ENCODE peak calls at places on chromosome 13, in six cellular contexts. E, C, T, U, S and H are unnamed samples.

GRCh38 chr13:34675626-34676025 is 266.4 kb upstream of the NBEA start:
- DNase-seq in T (no peak), C (no peak), S (peak), E (no peak), U (no peak), H (no peak)

GRCh38 chr13:26515721-26516120 is 41.8 kb upstream of the WASF3 start:
- DNase-seq in C (no peak), S (no peak), T (no peak), U (no peak), E (no peak), H (no peak)

GRCh38 chr13:104593251-104593576 is 1527.0 kb upstream of the SLC10A2 start:
- DNase-seq in T (no peak), E (no peak), S (no peak), C (no peak), U (no peak), H (no peak)

GRCh38 chr13:27522847-27523246 is 72.5 kb upstream of the MTIF3 start:
- DNase-seq in S (no peak), U (no peak), T (no peak), C (no peak), E (no peak), H (no peak)

GRCh38 chr13:50127726-50128291 is 112.6 kb downstream of the KCNRG start:
- DNase-seq in U (no peak), S (no peak), C (no peak), T (no peak), E (no peak), H (no peak)

GRCh38 chr13:26941345-26942174 is 181.0 kb upstream of the GPR12 start:
- DNase-seq in T (no peak), C (no peak), U (peak), E (no peak), S (peak), H (no peak)

GRCh38 chr13:51624207-51624606 is 39.9 kb downstream of the WDFY2 start:
- DNase-seq in S (no peak), U (no peak), E (no peak), T (no peak), C (no peak), H (no peak)

GRCh38 chr13:41978007-41978406 is 17.1 kb upstream of the VWA8 start:
- DNase-seq in T (no peak), C (no peak), S (no peak), E (no peak), U (no peak), H (no peak)

GRCh38 chr13:61128850-61129645 is 286.6 kb downstream of the PCDH20 start:
- DNase-seq in S (no peak), U (no peak), C (no peak), E (no peak), T (no peak), H (no peak)

GRCh38 chr13:113162783-113163685 is 4.6 kb downstream of the PROZ start:
- DNase-seq in U (no peak), T (peak), C (no peak), S (no peak), E (no peak), H (no peak)

GRCh38 chr13:112887151-112887550 is 81.9 kb upstream of the MCF2L start:
- DNase-seq in T (no peak), C (no peak), U (no peak), E (no peak), S (no peak), H (no peak)

GRCh38 chr13:32134991-32135390 is 103.4 kb downstream of the FRY start:
- DNase-seq in U (no peak), C (no peak), T (no peak), E (no peak), S (no peak), H (no peak)

GRCh38 chr13:33351324-33351723 is 65.8 kb upstream of the STARD13 start:
- DNase-seq in T (no peak), E (no peak), S (peak), C (no peak), U (no peak), H (peak)

GRCh38 chr13:41456768-41457588 is at the start of gene RGCC:
- DNase-seq in U (no peak), E (peak), C (no peak), S (peak), T (peak), H (no peak)

GRCh38 chr13:47621931-47622330 is 379.1 kb downstream of the SUCLA2 start:
- DNase-seq in S (peak), T (no peak), U (no peak), C (no peak), E (no peak), H (no peak)

GRCh38 chr13:44410328-44410859 is 36.8 kb downstream of the SERP2 start:
- DNase-seq in U (no peak), E (no peak), S (no peak), T (no peak), C (no peak), H (no peak)

GRCh38 chr13:100922599-100922998 is 248.0 kb upstream of the TMTC4 start:
- DNase-seq in C (no peak), E (no peak), S (no peak), T (no peak), U (no peak), H (no peak)

GRCh38 chr13:76829572-76830327 is 56.5 kb downstream of the KCTD12 start:
- DNase-seq in C (no peak), E (no peak), S (peak), U (no peak), T (no peak), H (no peak)

GRCh38 chr13:22050951-22051563 is 380.2 kb downstream of the FGF9 start:
- DNase-seq in C (no peak), E (no peak), S (no peak), U (no peak), T (no peak), H (no peak)

GRCh38 chr13:68908879-68909278 is 1198.7 kb upstream of the ATXN8OS start:
- DNase-seq in T (no peak), E (no peak), U (no peak), S (no peak), C (no peak), H (no peak)

GRCh38 chr13:68982961-68983619 is 1124.5 kb upstream of the ATXN8OS start:
- DNase-seq in E (no peak), U (no peak), C (no peak), S (no peak), T (no peak), H (no peak)

GRCh38 chr13:73464758-73465628 is 406.2 kb downstream of the KLF5 start:
- DNase-seq in C (no peak), T (no peak), U (no peak), S (no peak), E (no peak), H (no peak)

DNA sequence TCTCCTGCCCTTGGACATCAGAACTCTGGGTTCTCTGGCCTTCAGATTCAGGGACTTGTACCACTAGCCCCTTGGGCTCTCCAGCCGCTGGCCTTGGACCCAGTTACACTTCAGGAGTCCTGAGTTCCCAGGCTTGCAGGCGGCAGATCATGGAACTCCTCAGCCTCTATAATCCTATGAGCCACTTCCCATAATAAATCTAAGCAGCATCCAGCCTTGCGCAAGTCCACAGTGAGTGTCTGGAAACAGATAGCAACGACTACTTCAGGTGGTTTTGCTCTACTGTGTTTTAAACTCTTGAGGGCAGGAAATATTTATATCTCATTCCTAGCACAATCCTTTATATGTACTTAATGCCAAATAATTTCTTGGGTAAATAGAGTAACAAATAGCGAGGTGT is 92.3 kb downstream of the COL4A1 start:
- DNase-seq in U (no peak), C (no peak), E (no peak), T (no peak), S (peak), H (no peak)
- TF ChIP-seq CTCF in U (no peak), C (no peak), E (no peak), T (no peak), S (no peak), H (no peak)

GRCh38 chr13:96191367-96191766 is 101.5 kb downstream of the HS6ST3 start:
- DNase-seq in U (no peak), C (no peak), T (no peak), S (no peak), E (no peak), H (no peak)
- TF ChIP-seq CTCF in U (no peak), C (no peak), T (no peak), S (no peak), E (no peak), H (no peak)

DNA sequence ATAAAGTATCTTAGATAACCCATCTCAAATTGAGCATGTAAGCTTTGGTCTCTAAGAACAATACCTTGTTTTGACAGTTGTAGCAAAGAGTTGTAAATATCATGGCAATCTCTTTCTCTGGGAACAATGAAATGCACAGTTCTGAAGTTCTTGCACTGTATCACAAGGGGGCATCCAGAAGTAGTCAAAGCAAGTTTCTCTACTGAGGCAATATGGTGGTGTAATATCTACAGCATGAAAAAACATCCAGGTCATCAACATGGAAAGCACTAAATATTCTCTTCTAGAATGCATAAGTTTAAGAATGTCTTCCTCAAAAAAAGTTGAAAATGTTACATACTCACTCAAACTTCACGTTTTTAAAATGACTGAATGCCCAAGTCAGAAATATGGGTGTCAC is 19.6 kb downstream of the MTMR6 start:
- DNase-seq in U (no peak), C (no peak), S (peak), T (no peak), E (no peak), H (no peak)
- TF ChIP-seq CTCF in U (peak), C (peak), S (peak), T (peak), E (no peak), H (no peak)

GRCh38 chr13:111412251-111412650 is 91.8 kb downstream of the TEX29 start:
- DNase-seq in E (no peak), C (no peak), U (no peak), S (no peak), T (no peak), H (no peak)
- TF ChIP-seq CTCF in E (no peak), C (no peak), U (no peak), S (no peak), T (no peak), H (no peak)

GRCh38 chr13:75217949-75218348 is 264.0 kb downstream of the TBC1D4 start:
- DNase-seq in C (no peak), S (peak), E (no peak), U (peak), T (no peak), H (peak)
- TF ChIP-seq CTCF in C (no peak), S (no peak), E (no peak), U (no peak), T (no peak), H (peak)

GRCh38 chr13:39765801-39766463 is 110.5 kb downstream of the COG6 start:
- DNase-seq in T (peak), S (peak), E (peak), C (no peak), U (no peak), H (no peak)
- TF ChIP-seq CTCF in T (peak), S (no peak), E (no peak), C (peak), U (peak), H (peak)

GRCh38 chr13:97333983-97334382 is 100.0 kb upstream of the RAP2A start:
- DNase-seq in S (no peak), U (no peak), T (no peak), E (no peak), C (no peak), H (no peak)
- TF ChIP-seq CTCF in S (no peak), U (no peak), T (no peak), E (no peak), C (no peak), H (no peak)

DNA sequence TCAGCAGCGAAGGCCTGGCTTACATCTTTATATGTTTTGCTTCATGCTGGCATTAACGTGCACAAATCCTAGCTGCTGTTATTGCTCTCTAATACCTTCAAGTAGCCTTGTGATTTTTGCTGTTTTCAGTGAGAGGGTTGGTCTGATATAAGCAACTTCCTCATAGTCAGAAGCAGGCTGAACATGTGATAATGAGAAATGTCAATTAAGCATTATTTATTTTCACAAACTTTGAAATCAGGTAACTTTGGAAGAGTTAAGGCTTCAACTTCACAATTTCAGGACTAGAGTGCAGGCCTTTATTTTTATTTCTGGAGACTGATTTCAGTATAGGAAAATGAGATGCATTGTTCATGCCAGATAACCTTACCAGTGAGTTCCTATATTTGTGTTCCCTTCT is 365.0 kb downstream of the SLC7A1 start:
- DNase-seq in T (no peak), E (no peak), C (no peak), S (no peak), U (no peak), H (no peak)
- TF ChIP-seq CTCF in T (no peak), E (no peak), C (no peak), S (no peak), U (no peak), H (no peak)